ENCODE peak calls at places on chromosomes 13 and 19, in eight cellular contexts. C is psoas muscle, K is neuronal stem cell, H is aorta, G is RWPE2, X is heart left ventricle, L is Peyer's patch, D is hepatocyte. E is an unnamed sample.

GRCh38 chr13:35594096-35594495 is 117.6 kb upstream of the MAB21L1 start:
- DNase-seq in H (no peak), L (no peak), X (no peak), K (no peak), D (no peak), G (no peak), C (no peak), E (no peak)

GRCh38 chr13:110874508-110874960 is 40.3 kb downstream of the ANKRD10 start:
- DNase-seq in H (peak; percentile 93), X (peak; percentile 90), D (peak; percentile 87), L (peak; percentile 27), G (no peak), C (peak; percentile 86), K (peak; percentile 43), E (peak; percentile 86)

GRCh38 chr13:30572859-30573275 is 44.9 kb upstream of the USPL1 start:
- DNase-seq in D (peak; percentile 34), L (no peak), H (no peak), X (no peak), C (no peak), G (no peak), K (no peak), E (no peak)

GRCh38 chr13:76991796-76992547 is at the start of gene CLN5:
- DNase-seq in H (peak; percentile 97), C (peak; percentile 95), X (peak; percentile 97), D (peak; percentile 97), G (peak; percentile 89), L (peak; percentile 91), K (peak; percentile 82), E (peak; percentile 94)

GRCh38 chr19:50257141-50257540 is 53.7 kb downstream of the MYH14 start:
- DNase-seq in G (no peak), L (no peak), X (no peak), D (no peak), H (no peak), C (no peak), K (no peak), E (no peak)

GRCh38 chr13:66210677-66211076 is 1019.5 kb downstream of the PCDH9 start:
- DNase-seq in K (no peak), X (no peak), D (peak; percentile 11), C (no peak), H (no peak), L (no peak), G (no peak), E (no peak)

GRCh38 chr13:76161143-76161542 is 525.0 kb downstream of the LMO7 start:
- DNase-seq in D (no peak), H (peak; percentile 59), K (no peak), L (no peak), X (no peak), C (no peak), G (no peak), E (no peak)

GRCh38 chr19:39132344-39132969 is 6.9 kb downstream of the PAK4 start:
- DNase-seq in D (no peak), C (no peak), H (no peak), L (no peak), X (no peak), G (no peak), K (no peak), E (no peak)

GRCh38 chr19:38978315-38978689 is 2.8 kb upstream of the FBXO17 start:
- DNase-seq in H (no peak), G (no peak), C (no peak), D (no peak), X (no peak), K (no peak), L (no peak), E (no peak)

GRCh38 chr13:102679449-102680132 is 15.3 kb downstream of the METTL21C start:
- DNase-seq in K (no peak), X (no peak), G (no peak), H (no peak), D (peak; percentile 22), C (no peak), L (no peak), E (no peak)

GRCh38 chr13:102680842-102681725 is 13.8 kb downstream of the METTL21C start:
- DNase-seq in D (no peak), G (no peak), C (no peak), L (no peak), X (no peak), H (no peak), K (no peak), E (no peak)

GRCh38 chr13:102686024-102686423 is 8.8 kb downstream of the METTL21C start:
- DNase-seq in H (no peak), C (no peak), X (no peak), K (no peak), D (no peak), G (no peak), L (no peak), E (no peak)

GRCh38 chr13:102680133-102680717 is 14.6 kb downstream of the METTL21C start:
- DNase-seq in C (no peak), D (no peak), K (no peak), L (no peak), G (no peak), X (no peak), H (no peak), E (no peak)

DNA sequence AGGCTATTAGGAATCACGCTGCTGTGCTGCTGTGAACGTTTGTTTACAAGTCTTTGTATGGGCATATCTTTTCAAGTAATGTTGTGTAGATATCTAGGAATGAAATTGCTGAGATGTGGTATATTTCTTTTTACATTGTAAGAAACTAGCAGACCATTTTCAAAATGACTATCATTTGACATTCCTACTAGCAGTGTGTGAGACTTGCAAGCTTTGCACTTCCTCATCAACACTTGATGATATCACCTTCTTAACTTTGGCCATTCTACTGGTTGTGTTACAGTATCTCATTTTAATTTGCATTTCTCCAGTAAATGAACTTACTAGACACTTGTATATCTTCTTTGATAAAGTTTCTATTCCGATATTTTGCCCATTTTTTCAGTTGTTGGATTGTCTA is 12.1 kb downstream of the METTL21C start:
- DNase-seq in D (no peak), X (no peak), K (no peak), G (no peak), L (no peak), H (no peak), C (no peak), E (no peak)
- H3K4me1 ChIP-seq in D (no peaks in the 10 kb centered on the region), X (no peaks in the 10 kb centered on the region), K (peaks cover 7% of the 10 kb centered on the region), G (peaks cover 6% of the 10 kb centered on the region), L (no peaks in the 10 kb centered on the region), H (no peaks in the 10 kb centered on the region), C (peaks cover 14% of the 10 kb centered on the region), E (no peaks in the 10 kb centered on the region)

DNA sequence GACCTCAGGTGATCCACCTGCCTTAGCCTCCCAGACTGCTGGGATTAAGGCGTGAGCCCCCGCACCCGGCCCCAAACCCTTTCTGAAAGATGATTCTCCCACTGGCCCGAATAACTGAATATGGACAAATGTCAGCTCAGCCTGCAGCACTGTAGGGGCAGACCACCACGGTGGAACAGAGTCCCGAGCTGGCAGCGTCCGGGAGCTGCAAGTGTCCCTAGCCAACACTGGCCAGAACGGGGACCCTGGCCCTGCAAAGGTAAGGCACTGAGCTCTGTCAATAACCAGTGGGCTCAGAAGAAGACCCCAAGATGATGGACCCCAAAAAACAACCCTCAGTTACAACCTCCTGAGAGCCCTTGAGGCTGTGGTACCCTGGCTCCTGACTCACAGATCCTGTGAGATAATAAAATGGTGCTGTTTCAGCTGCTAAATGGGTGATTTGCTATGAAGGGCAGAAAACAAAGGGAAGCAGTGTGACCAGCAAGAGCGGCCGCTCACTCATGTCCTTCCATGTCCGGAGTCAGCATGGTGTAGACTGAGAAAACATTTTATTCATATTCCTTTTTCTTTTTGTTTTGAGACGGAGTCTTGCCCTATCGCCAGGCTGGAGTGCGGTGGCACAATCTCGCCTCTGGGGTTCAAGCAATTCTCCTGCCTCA is 1.6 kb downstream of the LSM7 start:
- DNase-seq in D (no peak), G (no peak), K (no peak), H (no peak), C (no peak), L (no peak), X (no peak), E (no peak)
- H3K4me3 ChIP-seq in D (no peak overlapping the region), G (no peak overlapping the region), K (peak overlapping the region; percentile 12), H (no peak overlapping the region), C (peak overlapping the region; percentile 93), L (no peak overlapping the region), X (no peak overlapping the region), E (no peak overlapping the region)

GRCh38 chr13:99868767-99869166 is 102.8 kb downstream of the ZIC5 start:
- DNase-seq in D (no peak), K (no peak), H (no peak), L (no peak), C (no peak), X (no peak), G (no peak), E (no peak)

GRCh38 chr13:99871249-99871898 is 100.2 kb downstream of the ZIC5 start:
- DNase-seq in L (no peak), X (no peak), C (no peak), G (no peak), D (no peak), K (no peak), H (no peak), E (no peak)

GRCh38 chr13:99867535-99868271 is 103.9 kb downstream of the ZIC5 start:
- DNase-seq in K (no peak), G (no peak), D (no peak), C (no peak), X (no peak), H (no peak), L (no peak), E (no peak)

GRCh38 chr13:99870541-99870940 is 101.0 kb downstream of the ZIC5 start:
- DNase-seq in K (no peak), C (no peak), G (no peak), L (no peak), D (no peak), H (no peak), X (no peak), E (no peak)

DNA sequence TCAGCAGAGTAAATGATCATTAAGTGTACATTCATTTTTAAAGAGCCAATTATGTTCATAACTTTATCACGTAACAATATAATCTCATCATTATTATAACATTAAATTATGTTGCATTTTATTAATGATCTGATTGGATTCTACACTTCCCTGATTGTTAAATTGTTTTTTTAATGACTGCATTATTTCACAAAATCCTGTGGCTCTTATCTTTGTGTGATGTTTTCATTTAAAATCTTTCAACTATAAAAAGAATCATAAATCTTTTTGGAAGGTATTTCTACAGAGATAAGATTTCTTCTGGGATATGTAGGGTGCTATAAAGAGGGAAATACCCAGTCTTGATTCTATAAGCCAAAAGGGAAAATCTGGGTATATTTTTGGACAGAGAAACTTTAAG is 101.7 kb downstream of the ZIC5 start:
- DNase-seq in D (no peak), G (no peak), L (no peak), X (no peak), C (no peak), H (no peak), K (no peak), E (no peak)
- H3K4me1 ChIP-seq in D (no peaks in the 10 kb centered on the region), G (no peaks in the 10 kb centered on the region), L (no peaks in the 10 kb centered on the region), X (no peaks in the 10 kb centered on the region), C (no peaks in the 10 kb centered on the region), H (no peaks in the 10 kb centered on the region), K (peaks cover 3% of the 10 kb centered on the region), E (no peaks in the 10 kb centered on the region)

DNA sequence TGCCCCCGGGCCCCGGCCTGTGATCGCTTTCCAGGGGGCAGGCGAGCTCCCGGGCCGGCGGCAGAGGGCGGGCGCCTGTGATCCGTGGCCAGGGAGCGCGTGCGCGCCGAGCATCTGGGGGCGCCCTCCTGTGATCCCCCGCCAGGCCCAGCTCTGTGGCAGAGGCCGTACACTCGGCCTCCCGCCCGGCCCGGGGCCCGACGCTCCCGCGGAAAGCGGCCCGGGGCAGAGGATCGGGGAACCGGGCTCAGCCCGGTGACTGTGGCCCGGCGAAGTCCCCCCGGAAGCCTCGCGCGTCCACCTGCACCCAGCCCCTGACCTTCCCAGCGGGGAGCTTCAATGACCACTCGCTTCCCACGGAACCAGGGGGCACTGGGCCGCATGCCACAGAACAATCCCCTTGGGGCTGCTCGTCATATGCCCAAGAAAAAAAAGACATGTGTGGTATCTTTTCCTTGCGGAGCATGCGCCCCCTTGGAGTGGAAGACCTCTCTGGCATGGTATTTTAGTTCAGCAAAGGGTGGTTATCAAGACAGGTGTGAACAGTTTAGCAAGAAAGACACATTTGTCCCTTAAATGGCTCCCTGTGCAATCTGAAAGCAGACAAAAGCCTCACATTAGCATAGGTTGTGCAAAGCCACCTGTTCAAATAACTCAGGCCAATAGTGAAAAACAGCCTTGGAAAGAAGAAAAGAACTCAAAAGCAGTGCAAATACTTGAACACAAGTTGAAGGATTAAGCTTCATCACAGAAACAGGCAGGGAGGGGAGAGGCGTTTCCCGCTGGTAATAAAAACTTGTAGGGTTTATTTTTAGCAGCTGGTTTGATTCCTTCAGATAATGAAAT is 290.8 kb upstream of the SOX21 start:
- DNase-seq in X (no peak), H (no peak), D (peak; percentile 13), C (no peak), L (no peak), G (no peak), K (peak; percentile 17), E (peak; percentile 34)
- H3K4me3 ChIP-seq in X (peak overlapping the region; percentile 5), H (no peak overlapping the region), D (no peak overlapping the region), C (peak overlapping the region; percentile 49), L (no peak overlapping the region), G (no peak overlapping the region), K (no peak overlapping the region), E (no peak overlapping the region)